ENCODE peak calls at places on chromosomes 13 and 19, in four cellular contexts. D is cardiac muscle cell, X is breast epithelium, T is thoracic aorta. K is an unnamed sample.
A peak's percentile ranks its signal among the peaks of the same experiment; 100 is the strongest.

GRCh38 chr13:33743438-33744368 is 74.2 kb upstream of the RFC3 start:
- DNase-seq in D (peak; percentile 15), T (no peak), X (no peak), K (no peak)

GRCh38 chr19:35609881-35610353 is 2.6 kb upstream of the HAUS5 start:
- DNase-seq in T (no peak), X (no peak), D (no peak), K (no peak)

GRCh38 chr13:74104661-74105275 is 29.4 kb downstream of the KLF12 start:
- DNase-seq in X (no peak), T (no peak), D (no peak), K (no peak)

GRCh38 chr19:34838248-34838647 is 65.2 kb upstream of the ZNF599 start:
- DNase-seq in X (no peak), D (peak; percentile 40), T (no peak), K (peak; percentile 29)

GRCh38 chr13:106109391-106109791 is 426.1 kb downstream of the EFNB2 start:
- DNase-seq in D (no peak), T (no peak), X (no peak), K (no peak)

GRCh38 chr19:2405256-2405655 is 22.1 kb downstream of the TIMM13 start:
- DNase-seq in D (peak; percentile 37), T (no peak), X (no peak), K (no peak)

GRCh38 chr13:20799726-20800416 is 26.1 kb upstream of the EEF1AKMT1 start:
- DNase-seq in T (no peak), D (peak; percentile 62), X (no peak), K (peak; percentile 67)

GRCh38 chr19:55418185-55418584 is 10.6 kb upstream of the UBE2S start:
- DNase-seq in D (peak; percentile 88), X (peak; percentile 35), T (no peak), K (peak; percentile 73)

GRCh38 chr19:35904312-35905068 is 2.2 kb downstream of the HCST start:
- DNase-seq in T (no peak), D (no peak), X (no peak), K (no peak)

GRCh38 chr13:35485451-35485850 is 9.0 kb upstream of the MAB21L1 start:
- DNase-seq in D (no peak), X (no peak), T (no peak), K (no peak)

GRCh38 chr19:45600340-45600885 is 1.6 kb downstream of the GPR4 start:
- DNase-seq in D (no peak), T (no peak), X (no peak), K (no peak)

GRCh38 chr13:19888799-19889198 is 25.4 kb upstream of the ZMYM5 start:
- DNase-seq in T (no peak), D (peak; percentile 48), X (no peak), K (peak; percentile 22)

GRCh38 chr19:13097331-13098258 is 5.1 kb downstream of the LYL1 start:
- DNase-seq in T (no peak), D (no peak), X (no peak), K (no peak)

GRCh38 chr13:45303866-45304265 is 37.1 kb downstream of the TPT1 start:
- DNase-seq in D (no peak), T (no peak), X (no peak), K (no peak)

GRCh38 chr13:62846302-62846701 is 1430.7 kb upstream of the PCDH20 start:
- DNase-seq in D (no peak), T (no peak), X (no peak), K (peak; percentile 47)

GRCh38 chr13:63684822-63685221 is 2269.2 kb upstream of the PCDH20 start:
- DNase-seq in D (no peak), X (no peak), T (no peak), K (no peak)

GRCh38 chr13:67101730-67102467 is 128.2 kb downstream of the PCDH9 start:
- DNase-seq in T (no peak), X (no peak), D (no peak), K (no peak)

GRCh38 chr13:50461189-50461588 is 382.3 kb downstream of the DLEU7 start:
- DNase-seq in X (no peak), D (no peak), T (no peak), K (no peak)

GRCh38 chr19:11814707-11815050 is 606 bp downstream of the ZNF440 start:
- DNase-seq in D (peak; percentile 53), T (no peak), X (no peak), K (peak; percentile 56)

GRCh38 chr19:40612831-40613668 is 11.9 kb downstream of the LTBP4 start:
- DNase-seq in D (peak; percentile 31), T (no peak), X (no peak), K (peak; percentile 29)

GRCh38 chr19:32971715-32972540 is at the start of the genes CEP89 and FAAP24:
- DNase-seq in X (peak; percentile 99), D (peak; percentile 100), T (peak; percentile 95), K (peak; percentile 97)

GRCh38 chr13:100660761-100661160 is 13.8 kb downstream of the TMTC4 start:
- DNase-seq in X (no peak), T (no peak), D (no peak), K (no peak)

GRCh38 chr13:31207630-31208549 is 8.1 kb downstream of the B3GLCT start:
- DNase-seq in D (peak; percentile 85), X (no peak), T (no peak), K (no peak)

GRCh38 chr13:39536274-39536673 is 66.7 kb downstream of the LHFPL6 start:
- DNase-seq in D (no peak), T (no peak), X (no peak), K (no peak)

GRCh38 chr19:944663-945241 is 18.9 kb downstream of the ARID3A start:
- DNase-seq in D (no peak), X (no peak), T (no peak), K (no peak)

GRCh38 chr13:27006519-27007161 is 165.0 kb downstream of the USP12 start:
- DNase-seq in X (no peak), T (no peak), D (peak; percentile 46), K (no peak)

GRCh38 chr19:48858984-48859710 is 9.3 kb downstream of the PLEKHA4 start:
- DNase-seq in T (no peak), D (no peak), X (no peak), K (no peak)

GRCh38 chr13:97231118-97231831 is 9.1 kb downstream of the MBNL2 start:
- DNase-seq in X (no peak), T (no peak), D (no peak), K (peak; percentile 64)

GRCh38 chr19:676007-676342 is 217 bp upstream of the FSTL3 start:
- DNase-seq in D (no peak), X (no peak), T (no peak), K (no peak)

GRCh38 chr13:88617176-88617575 is 946.0 kb downstream of the SLITRK5 start:
- DNase-seq in D (no peak), X (no peak), T (no peak), K (no peak)

GRCh38 chr13:111046590-111047141 is 68.4 kb upstream of the ARHGEF7 start:
- DNase-seq in X (no peak), D (peak; percentile 34), T (no peak), K (no peak)

GRCh38 chr19:53771133-53771532 is 53.0 kb downstream of the NLRP12 start:
- DNase-seq in D (no peak), T (no peak), X (no peak), K (peak; percentile 15)

GRCh38 chr19:36150586-36150985 is 1.7 kb downstream of the COX7A1 start:
- DNase-seq in T (no peak), D (no peak), X (no peak), K (no peak)

GRCh38 chr19:6271251-6271650 is 8.5 kb downstream of the MLLT1 start:
- DNase-seq in X (no peak), T (no peak), D (no peak), K (no peak)

GRCh38 chr13:59641758-59642157 is 522.0 kb downstream of the DIAPH3 start:
- DNase-seq in D (peak; percentile 53), T (no peak), X (no peak), K (no peak)

GRCh38 chr13:27349458-27349857 is 75.0 kb upstream of the GTF3A start:
- DNase-seq in D (peak; percentile 68), X (no peak), T (no peak), K (no peak)

GRCh38 chr19:17025361-17025760 is 1.2 kb downstream of the CPAMD8 start:
- DNase-seq in D (no peak), X (peak; percentile 31), T (no peak), K (no peak)

GRCh38 chr19:30431591-30431990 is 59.4 kb downstream of the ZNF536 start:
- DNase-seq in T (no peak), D (no peak), X (no peak), K (no peak)

GRCh38 chr13:63184693-63185092 is 1769.0 kb upstream of the PCDH20 start:
- DNase-seq in T (no peak), D (peak; percentile 48), X (no peak), K (peak; percentile 5)

GRCh38 chr19:8174706-8175105 is 25.3 kb upstream of the FBN3 start:
- DNase-seq in T (no peak), X (peak; percentile 30), D (no peak), K (peak; percentile 60)

GRCh38 chr13:91381371-91381770 is 17.1 kb upstream of the GPC5 start:
- DNase-seq in X (no peak), T (no peak), D (peak; percentile 40), K (peak; percentile 25)
- TF ChIP-seq CTCF in X (no peak), T (no peak), D (peak; percentile 45), K (no peak)

DNA sequence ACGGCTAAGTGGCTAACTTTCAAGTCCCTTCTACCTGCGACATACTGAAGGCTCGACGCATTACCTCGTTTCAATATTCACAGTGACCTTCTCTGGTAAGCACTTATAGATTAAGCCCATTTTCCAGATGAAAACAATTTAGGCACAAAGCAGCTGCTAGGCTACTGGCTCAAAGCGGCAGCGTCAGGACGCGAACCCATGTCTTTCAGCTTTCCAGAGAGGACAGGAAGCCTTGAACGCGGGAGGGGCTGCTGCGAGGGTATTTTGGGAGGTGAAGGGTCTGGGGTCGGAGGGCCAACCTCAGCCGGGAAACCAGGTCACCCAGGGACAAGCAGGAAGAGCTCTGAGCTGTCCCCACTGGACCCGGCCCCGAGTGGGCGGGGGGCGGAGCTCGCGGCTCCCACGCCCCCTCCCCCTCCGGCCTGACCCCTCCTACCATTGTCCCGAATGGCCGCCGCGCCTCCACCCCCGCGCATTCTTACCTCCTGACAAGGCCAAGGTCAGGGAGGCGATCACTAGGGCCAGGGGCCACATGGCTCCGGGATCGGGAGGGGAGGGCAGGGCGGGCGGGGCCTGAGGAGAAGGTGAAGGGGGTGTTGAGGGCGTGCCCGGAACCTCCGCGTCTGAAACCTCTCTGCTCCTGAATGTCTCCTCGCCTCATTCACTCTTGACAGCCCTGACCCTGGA is at the start of gene KLK13:
- DNase-seq in T (no peak), X (peak; percentile 41), D (peak; percentile 37), K (peak; percentile 16)
- H3K4me3 ChIP-seq in T (no peak within 1 kb of the TSS), X (no peak within 1 kb of the TSS), D (peak within 1 kb of the TSS; percentile 29), K (no peak within 1 kb of the TSS)

GRCh38 chr19:5123646-5124045 is 154.7 kb downstream of the KDM4B start:
- DNase-seq in T (no peak), D (no peak), X (no peak), K (no peak)
- H3K36me3 ChIP-seq in T (peaks cover 27% of the 10 kb centered on the region), D (peaks cover 8% of the 10 kb centered on the region), X (peaks cover 6% of the 10 kb centered on the region), K (peaks cover 13% of the 10 kb centered on the region)

GRCh38 chr19:4474504-4475136 is 2.5 kb downstream of the HDGFL2 start:
- DNase-seq in X (no peak), D (peak; percentile 72), T (no peak), K (peak; percentile 48)
- TF ChIP-seq CTCF in X (no peak), D (no peak), T (no peak), K (no peak)

GRCh38 chr19:5132698-5133651 is 164.1 kb downstream of the KDM4B start:
- DNase-seq in T (no peak), D (no peak), X (no peak), K (no peak)
- H3K4me3 ChIP-seq in T (no peak overlapping the region), D (no peak overlapping the region), X (no peak overlapping the region), K (no peak overlapping the region)

GRCh38 chr13:72798817-72799216 is 16.9 kb downstream of the PIBF1 start:
- DNase-seq in X (no peak), T (no peak), D (no peak), K (no peak)
- H3K36me3 ChIP-seq in X (peaks cover 3% of the 10 kb centered on the region), T (no peaks in the 10 kb centered on the region), D (peaks cover 17% of the 10 kb centered on the region), K (peaks cover 3% of the 10 kb centered on the region)